ENCODE peak calls at places on chromosomes 13 and 19, in ten cellular contexts. I is IMR-90; W is BJ; O is neural crest cell; U is breast epithelium; Q is transverse colon; G is AG10803; X is heart left ventricle; B is CD4-positive, alpha-beta T cell; D is pancreas. A is an unnamed sample.

GRCh38 chr13:111210945-111211469 is 95.9 kb downstream of the ARHGEF7 start:
- DNase-seq in I (no peak), W (no peak), O (no peak), U (no peak), Q (no peak), G (peak), X (no peak), B (no peak), D (no peak), A (no peak)

GRCh38 chr19:58544591-58545285 is 874 bp downstream of the TRIM28 start:
- DNase-seq in I (peak), W (no peak), O (peak), U (no peak), Q (no peak), G (peak), X (peak), B (peak), D (no peak), A (no peak)

GRCh38 chr19:49887037-49887652 is 9.5 kb downstream of the IL4I1 start:
- DNase-seq in I (no peak), W (no peak), O (no peak), U (no peak), Q (no peak), G (no peak), X (no peak), B (no peak), D (no peak), A (no peak)

GRCh38 chr13:110883539-110883938 is 31.3 kb downstream of the ANKRD10 start:
- DNase-seq in I (no peak), W (no peak), O (no peak), U (no peak), Q (no peak), G (no peak), X (no peak), B (no peak), D (no peak), A (no peak)

GRCh38 chr19:13098291-13099072 is 4.2 kb downstream of the LYL1 start:
- DNase-seq in I (no peak), W (no peak), O (no peak), U (no peak), Q (no peak), G (peak), X (peak), B (no peak), D (no peak), A (no peak)

GRCh38 chr19:50570997-50571396 is 2.8 kb upstream of the LRRC4B start:
- DNase-seq in I (no peak), W (no peak), O (no peak), U (no peak), Q (no peak), G (no peak), X (no peak), B (no peak), D (no peak), A (no peak)

GRCh38 chr13:68304287-68304893 is 1074.3 kb upstream of the PCDH9 start:
- DNase-seq in I (no peak), W (no peak), O (no peak), U (no peak), Q (no peak), G (no peak), X (no peak), B (no peak), D (no peak), A (no peak)

GRCh38 chr19:39024875-39025641 is 7.3 kb downstream of the FBXO27 start:
- DNase-seq in I (no peak), W (no peak), O (no peak), U (no peak), Q (no peak), G (no peak), X (no peak), B (no peak), D (no peak), A (no peak)

GRCh38 chr13:42561752-42562467 is 12.0 kb upstream of the TNFSF11 start:
- DNase-seq in I (no peak), W (no peak), O (no peak), U (no peak), Q (no peak), G (no peak), X (no peak), B (no peak), D (no peak), A (no peak)

GRCh38 chr13:85812282-85812681 is 13.1 kb upstream of the SLITRK6 start:
- DNase-seq in I (no peak), W (no peak), O (no peak), U (no peak), Q (no peak), G (no peak), X (no peak), B (no peak), D (no peak), A (no peak)

GRCh38 chr13:67043901-67044300 is 186.2 kb downstream of the PCDH9 start:
- DNase-seq in I (peak), W (no peak), O (no peak), U (no peak), Q (no peak), G (no peak), X (no peak), B (no peak), D (no peak), A (no peak)

GRCh38 chr19:54883228-54883627 is 9.2 kb downstream of the FCAR start:
- DNase-seq in I (no peak), W (no peak), O (no peak), U (no peak), Q (no peak), G (no peak), X (no peak), B (no peak), D (no peak), A (no peak)

GRCh38 chr19:54881884-54882283 is 7.8 kb downstream of the FCAR start:
- DNase-seq in I (no peak), W (no peak), O (no peak), U (no peak), Q (no peak), G (no peak), X (no peak), B (no peak), D (no peak), A (no peak)

DNA sequence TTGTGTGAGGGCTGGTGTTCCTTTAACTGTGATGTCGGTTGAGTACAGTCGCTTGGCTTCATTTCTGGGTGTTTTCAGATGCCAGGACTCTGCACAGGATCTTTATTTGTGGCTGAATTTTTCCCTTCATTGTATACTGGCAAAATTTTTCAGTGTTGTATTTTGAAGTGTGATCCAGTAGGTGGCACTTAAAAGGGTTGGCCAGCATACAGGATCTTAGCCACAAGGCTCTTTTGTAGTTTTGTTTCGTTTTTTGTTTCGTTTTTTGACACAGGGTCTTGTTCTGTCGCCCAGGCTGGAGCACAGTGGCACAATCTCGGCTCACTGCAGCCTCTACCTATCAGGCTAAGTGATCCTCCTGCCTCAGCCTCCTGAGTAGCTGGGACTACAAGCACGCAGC is 8.7 kb downstream of the FCAR start:
- DNase-seq in I (no peak), W (no peak), O (no peak), U (no peak), Q (no peak), G (no peak), X (no peak), B (no peak), D (no peak), A (no peak)
- TF ChIP-seq CTCF in I (no peak), W (no peak), O (no peak), U (no peak), Q (no peak), G (no peak), X (no peak), B (no peak), D (no peak), A (no peak)

GRCh38 chr13:102845630-102846260 is at the start of gene ERCC5:
- DNase-seq in I (peak), W (peak), O (peak), U (peak), Q (peak), G (peak), X (peak), B (peak), D (peak), A (peak)
- TF ChIP-seq CTCF in I (no peak), W (no peak), O (no peak), U (no peak), Q (no peak), G (no peak), X (no peak), B (peak), D (no peak), A (no peak)

GRCh38 chr13:73417012-73417615 is 358.3 kb downstream of the KLF5 start:
- DNase-seq in I (no peak), W (no peak), O (no peak), U (no peak), Q (no peak), G (peak), X (no peak), B (no peak), D (peak), A (no peak)
- TF ChIP-seq CTCF in I (peak), W (peak), O (peak), U (peak), Q (no peak), G (no peak), X (no peak), B (no peak), D (no peak), A (peak)

DNA sequence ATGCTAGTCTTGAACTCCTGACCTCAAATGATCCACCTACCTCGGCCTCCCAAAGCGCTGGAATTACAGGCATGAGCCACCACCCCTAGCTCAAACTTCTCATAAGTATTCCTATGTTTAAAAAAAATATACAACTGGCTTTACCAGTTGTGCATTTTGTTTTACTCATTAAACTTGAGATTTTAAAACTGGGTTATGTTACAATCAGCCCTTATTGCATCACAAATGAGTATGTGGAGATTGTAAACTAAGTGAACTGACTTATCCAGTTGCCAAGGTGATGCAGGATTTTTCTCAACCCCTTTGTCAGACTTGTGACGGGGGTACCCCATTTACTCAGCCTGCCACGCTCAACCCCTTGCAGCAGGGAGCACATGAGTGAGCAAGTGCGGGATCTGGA is 14.4 kb upstream of the GTF2F2 start:
- DNase-seq in I (peak), W (no peak), O (no peak), U (no peak), Q (no peak), G (peak), X (no peak), B (no peak), D (no peak), A (no peak)
- TF ChIP-seq CTCF in I (no peak), W (no peak), O (no peak), U (no peak), Q (no peak), G (no peak), X (no peak), B (no peak), D (no peak), A (no peak)

GRCh38 chr13:51297556-51297955 is 41.9 kb upstream of the SERPINE3 start:
- DNase-seq in I (no peak), W (no peak), O (no peak), U (no peak), Q (no peak), G (no peak), X (no peak), B (no peak), D (no peak), A (no peak)
- TF ChIP-seq CTCF in I (no peak), W (no peak), O (no peak), U (no peak), Q (no peak), G (no peak), X (no peak), B (no peak), D (no peak), A (no peak)